ENCODE peak calls at places on chromosomes 1 and 21, in five cellular contexts. One of them, this sample, is unnamed.

GRCh38 chr1:53754484-53755312 is 15.7 kb upstream of the GLIS1 start:
- DNase-seq in IMR-90: peak
- DNase-seq in mesenchymal stem cell: peak
- DNase-seq in H1: no peak
- DNase-seq in H9: peak
- DNase-seq in this sample: peak

GRCh38 chr1:231240883-231241735 is at the start of gene GNPAT:
- DNase-seq in IMR-90: peak
- DNase-seq in mesenchymal stem cell: peak
- DNase-seq in H1: peak
- DNase-seq in H9: peak
- DNase-seq in this sample: peak

GRCh38 chr21:21165063-21165645 is 166.9 kb downstream of the NCAM2 start:
- DNase-seq in IMR-90: peak
- DNase-seq in mesenchymal stem cell: peak
- DNase-seq in H1: no peak
- DNase-seq in H9: no peak
- DNase-seq in this sample: no peak

GRCh38 chr21:42526379-42526727 is 12.7 kb downstream of the SLC37A1 start:
- DNase-seq in IMR-90: no peak
- DNase-seq in mesenchymal stem cell: no peak
- DNase-seq in H1: no peak
- DNase-seq in H9: no peak
- DNase-seq in this sample: no peak

GRCh38 chr1:203656796-203657620 is 30.4 kb downstream of the ATP2B4 start:
- DNase-seq in IMR-90: no peak
- DNase-seq in mesenchymal stem cell: no peak
- DNase-seq in H1: no peak
- DNase-seq in H9: no peak
- DNase-seq in this sample: no peak

GRCh38 chr1:80171101-80171500 is 1164.6 kb upstream of the ADGRL4 start:
- DNase-seq in IMR-90: no peak
- DNase-seq in mesenchymal stem cell: peak
- DNase-seq in H1: no peak
- DNase-seq in H9: no peak
- DNase-seq in this sample: no peak

GRCh38 chr1:21491483-21492170 is 17.6 kb upstream of the ALPL start:
- DNase-seq in IMR-90: no peak
- DNase-seq in mesenchymal stem cell: peak
- DNase-seq in H1: no peak
- DNase-seq in H9: no peak
- DNase-seq in this sample: no peak

GRCh38 chr1:85047472-85048295 is 616 bp downstream of the MCOLN3 start:
- DNase-seq in IMR-90: no peak
- DNase-seq in mesenchymal stem cell: peak
- DNase-seq in H1: peak
- DNase-seq in H9: peak
- DNase-seq in this sample: no peak

GRCh38 chr1:204384636-204385354 is 25.1 kb upstream of the PLEKHA6 start:
- DNase-seq in IMR-90: peak
- DNase-seq in mesenchymal stem cell: no peak
- DNase-seq in H1: peak
- DNase-seq in H9: no peak
- DNase-seq in this sample: no peak

GRCh38 chr1:116879478-116880133 is 30.1 kb upstream of the PTGFRN start:
- DNase-seq in IMR-90: no peak
- DNase-seq in mesenchymal stem cell: no peak
- DNase-seq in H1: peak
- DNase-seq in H9: no peak
- DNase-seq in this sample: no peak
- H2BK120ac ChIP-seq in IMR-90: peak
- H2BK120ac ChIP-seq in mesenchymal stem cell: peak
- H2BK120ac ChIP-seq in H1: peak
- H2BK120ac ChIP-seq in H9: no peak
- H2BK120ac ChIP-seq in this sample: peak

DNA sequence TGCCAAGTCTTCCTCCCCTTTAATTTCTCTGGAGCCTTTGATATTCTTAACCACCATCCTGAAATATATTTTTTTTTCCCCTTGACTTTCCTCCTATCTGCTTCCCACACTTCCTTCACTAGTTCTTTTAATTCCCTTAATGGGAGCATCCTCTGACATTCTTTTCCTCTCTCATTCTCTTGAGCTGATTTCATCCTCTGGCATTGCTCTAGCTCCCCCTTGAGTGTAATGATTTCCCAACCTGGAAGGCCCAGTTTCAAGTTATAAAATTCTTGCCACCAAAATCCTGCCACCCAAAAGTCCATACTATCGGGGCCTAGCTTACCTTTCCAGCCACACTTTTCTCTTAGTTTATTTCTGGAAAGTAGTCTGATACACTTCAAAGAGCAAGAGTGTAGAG is 39.5 kb upstream of the UBE2U start:
- DNase-seq in IMR-90: peak
- DNase-seq in mesenchymal stem cell: peak
- DNase-seq in H1: no peak
- DNase-seq in H9: no peak
- DNase-seq in this sample: peak
- H2BK15ac ChIP-seq in IMR-90: no peak
- H2BK15ac ChIP-seq in mesenchymal stem cell: no peak
- H2BK15ac ChIP-seq in H1: no peak
- H2BK15ac ChIP-seq in H9: no peak
- H2BK15ac ChIP-seq in this sample: no peak

GRCh38 chr21:34553199-34553952 is 41.4 kb upstream of the KCNE1 start:
- DNase-seq in IMR-90: peak
- DNase-seq in mesenchymal stem cell: peak
- DNase-seq in H1: no peak
- DNase-seq in H9: no peak
- DNase-seq in this sample: no peak

GRCh38 chr21:34554227-34554626 is 42.2 kb upstream of the KCNE1 start:
- DNase-seq in IMR-90: no peak
- DNase-seq in mesenchymal stem cell: no peak
- DNase-seq in H1: no peak
- DNase-seq in H9: no peak
- DNase-seq in this sample: no peak

GRCh38 chr21:34548782-34549376 is 36.9 kb upstream of the KCNE1 start:
- DNase-seq in IMR-90: no peak
- DNase-seq in mesenchymal stem cell: no peak
- DNase-seq in H1: no peak
- DNase-seq in H9: no peak
- DNase-seq in this sample: no peak

GRCh38 chr21:34550400-34550799 is 38.4 kb upstream of the KCNE1 start:
- DNase-seq in IMR-90: no peak
- DNase-seq in mesenchymal stem cell: no peak
- DNase-seq in H1: no peak
- DNase-seq in H9: no peak
- DNase-seq in this sample: no peak

DNA sequence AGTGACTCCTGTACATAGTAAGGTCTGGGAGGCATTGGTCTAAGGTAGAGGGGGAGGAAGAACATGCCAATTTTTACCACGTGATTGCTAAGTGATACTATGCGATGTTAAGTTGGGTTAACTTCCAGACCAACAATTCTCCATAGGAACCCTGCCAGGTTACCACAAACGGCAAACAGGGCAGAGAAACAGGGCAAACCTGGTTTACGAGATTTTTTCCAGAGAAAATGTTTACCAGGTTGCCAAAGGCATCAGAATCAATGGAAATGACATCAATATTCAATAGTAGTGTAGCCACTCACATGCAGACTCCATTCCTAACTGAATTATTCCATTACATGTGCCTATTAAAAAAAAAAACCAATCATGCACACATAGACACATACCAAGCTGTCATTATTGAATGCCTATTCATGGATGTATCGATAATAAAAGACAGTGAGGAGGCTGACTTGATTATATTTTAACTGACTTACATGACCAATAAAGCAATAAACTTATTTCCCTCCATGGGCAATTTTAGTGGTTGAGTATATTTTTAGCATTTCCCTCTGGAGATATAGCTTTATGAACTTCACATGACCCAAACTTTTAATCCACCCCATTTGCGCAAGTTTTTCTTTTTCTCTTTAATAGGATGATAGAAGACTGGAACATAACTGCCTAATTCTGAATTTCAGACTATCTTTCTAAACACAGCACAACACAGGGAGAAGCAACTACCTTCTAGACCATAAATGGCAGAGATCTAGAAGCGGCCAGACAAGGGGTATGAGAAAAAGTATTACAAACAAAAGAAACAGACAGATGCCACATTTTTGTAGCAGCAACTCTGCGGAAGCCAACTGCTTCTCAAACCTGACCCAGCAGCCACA is 40.6 kb upstream of the KCNE1 start:
- DNase-seq in IMR-90: no peak
- DNase-seq in mesenchymal stem cell: peak
- DNase-seq in H1: no peak
- DNase-seq in H9: no peak
- DNase-seq in this sample: no peak
- H2AFZ ChIP-seq in IMR-90: peak
- H2AFZ ChIP-seq in mesenchymal stem cell: no peak
- H2AFZ ChIP-seq in H1: no peak
- H2AFZ ChIP-seq in H9: no peak
- H2AFZ ChIP-seq in this sample: no peak

GRCh38 chr1:243926803-243927245 is 76.8 kb upstream of the AKT3 start:
- DNase-seq in IMR-90: peak
- DNase-seq in mesenchymal stem cell: peak
- DNase-seq in H1: no peak
- DNase-seq in H9: no peak
- DNase-seq in this sample: no peak

GRCh38 chr1:243924588-243925349 is 74.7 kb upstream of the AKT3 start:
- DNase-seq in IMR-90: no peak
- DNase-seq in mesenchymal stem cell: peak
- DNase-seq in H1: no peak
- DNase-seq in H9: no peak
- DNase-seq in this sample: no peak

GRCh38 chr1:243926299-243926698 is 76.3 kb upstream of the AKT3 start:
- DNase-seq in IMR-90: no peak
- DNase-seq in mesenchymal stem cell: no peak
- DNase-seq in H1: no peak
- DNase-seq in H9: no peak
- DNase-seq in this sample: no peak

GRCh38 chr1:243923292-243924171 is 73.5 kb upstream of the AKT3 start:
- DNase-seq in IMR-90: no peak
- DNase-seq in mesenchymal stem cell: no peak
- DNase-seq in H1: no peak
- DNase-seq in H9: no peak
- DNase-seq in this sample: no peak

GRCh38 chr1:243924188-243924587 is 74.1 kb upstream of the AKT3 start:
- DNase-seq in IMR-90: peak
- DNase-seq in mesenchymal stem cell: peak
- DNase-seq in H1: no peak
- DNase-seq in H9: no peak
- DNase-seq in this sample: no peak
- H2BK120ac ChIP-seq in IMR-90: peak
- H2BK120ac ChIP-seq in mesenchymal stem cell: peak
- H2BK120ac ChIP-seq in H1: no peak
- H2BK120ac ChIP-seq in H9: no peak
- H2BK120ac ChIP-seq in this sample: peak

This sample was measured in neuronal stem cell.